ENCODE peak calls at places on chromosome 13, in ten cellular contexts. B is NCI-H774; K is CD4-positive, alpha-beta memory T cell; R is activated gamma-delta T cell treated with anti-CD3 and anti-CD28 coated beads, Interleukin-2, amount 50 U/mL, for 16 hours; O is activated CD8-positive, alpha-beta T cell treated with anti-CD3 and anti-CD28 coated beads for 36 hours; F is WTC11; L is mammary epithelial cell; N is SHP77; P is stimulated activated naive CD8-positive, alpha-beta T cell treated with anti-CD3 and anti-CD28 coated beads, Interleukin-15, Interleukin-2, amounts not matched to agents 100 U/mL and 50 U/mL, for 24 hours; S is stimulated activated CD4-positive, alpha-beta T cell treated with anti-CD3 and anti-CD28 coated beads, Interleukin-2, amount 100 ng/mL, for 48 hours. D is an unnamed sample.

GRCh38 chr13:32261567-32261966 is 53.6 kb downstream of the ZAR1L start:
- DNase-seq in S (no peak), N (peak), L (peak), B (no peak), O (no peak), P (no peak), F (no peak), R (no peak), K (no peak), D (no peak)

GRCh38 chr13:100573121-100573520 is 15.5 kb downstream of the GGACT start:
- DNase-seq in F (peak), N (peak), B (peak), O (peak), L (peak), K (peak), R (peak), P (peak), S (peak), D (peak)

GRCh38 chr13:47897411-47898050 is 103.5 kb downstream of the SUCLA2 start:
- DNase-seq in N (no peak), S (no peak), L (peak), B (no peak), P (no peak), K (no peak), F (peak), O (no peak), R (no peak), D (no peak)

GRCh38 chr13:98142427-98143156 is at the start of gene FARP1:
- DNase-seq in B (peak), O (peak), N (peak), R (no peak), K (no peak), F (peak), S (peak), L (peak), P (peak), D (peak)

GRCh38 chr13:30872685-30873443 is 33.2 kb upstream of the MEDAG start:
- DNase-seq in P (no peak), R (no peak), B (no peak), K (no peak), S (no peak), F (peak), L (peak), N (no peak), O (no peak), D (no peak)

GRCh38 chr13:20414475-20415287 is 111.0 kb downstream of the CRYL1 start:
- DNase-seq in N (no peak), S (no peak), O (no peak), K (no peak), F (peak), R (no peak), L (no peak), B (no peak), P (no peak), D (no peak)

GRCh38 chr13:71249031-71249430 is 618.0 kb downstream of the DACH1 start:
- DNase-seq in O (no peak), R (no peak), L (no peak), B (no peak), N (no peak), S (no peak), P (no peak), F (no peak), K (no peak), D (no peak)

GRCh38 chr13:31951215-31951678 is 80.3 kb upstream of the FRY start:
- DNase-seq in R (no peak), K (no peak), B (no peak), L (peak), S (no peak), P (no peak), F (no peak), O (peak), N (no peak), D (peak)